ENCODE peak calls at places on chromosomes 4 and X, in eight cellular contexts. J, N, M, P, G, V, X and O are unnamed samples.

GRCh38 chr4:174522183-174523002 is at the start of gene HPGD:
- DNase-seq in V (peak; percentile 75), X (peak; percentile 41), N (no peak), G (peak; percentile 93), P (peak; percentile 82), M (no peak), J (no peak), O (no peak)

GRCh38 chr4:110636677-110637407 is 14.0 kb upstream of the PITX2 start:
- DNase-seq in V (no peak), N (no peak), G (no peak), M (no peak), J (peak; percentile 57), X (no peak), P (no peak), O (no peak)

GRCh38 chrX:24789047-24789446 is 95.3 kb downstream of the POLA1 start:
- DNase-seq in N (no peak), J (no peak), V (no peak), P (no peak), M (no peak), X (no peak), G (no peak), O (no peak)

GRCh38 chr4:14386196-14386595 is 616.1 kb upstream of the CPEB2 start:
- DNase-seq in P (no peak), M (no peak), G (no peak), N (no peak), X (no peak), V (no peak), J (no peak), O (no peak)

GRCh38 chr4:42074294-42074693 is 78.2 kb downstream of the BEND4 start:
- DNase-seq in G (no peak), V (no peak), J (no peak), P (no peak), M (no peak), X (no peak), N (no peak), O (no peak)

GRCh38 chr4:98747659-98748091 is 89.3 kb upstream of the TSPAN5 start:
- DNase-seq in M (peak; percentile 25), G (no peak), X (no peak), N (no peak), J (peak; percentile 34), P (no peak), V (no peak), O (no peak)

GRCh38 chrX:4238916-4239315 is 525.5 kb upstream of the PRKX start:
- DNase-seq in N (no peak), G (no peak), P (no peak), J (no peak), V (no peak), X (no peak), M (no peak), O (no peak)

GRCh38 chrX:2501246-2502102 is 698 bp upstream of the DHRSX start:
- DNase-seq in N (no peak), M (no peak), X (no peak), J (no peak), V (peak; percentile 23), P (no peak), G (no peak), O (no peak)

GRCh38 chrX:78111140-78111931 is 7.3 kb downstream of the PGK1 start:
- DNase-seq in M (no peak), X (no peak), G (no peak), V (no peak), J (no peak), N (no peak), P (no peak), O (no peak)

GRCh38 chr4:1207157-1207470 is 34.7 kb upstream of the SPON2 start:
- DNase-seq in J (no peak), N (peak; percentile 36), V (no peak), X (no peak), P (peak; percentile 74), G (no peak), M (no peak), O (no peak)

GRCh38 chrX:38807873-38808272 is 6.6 kb downstream of the MID1IP1 start:
- DNase-seq in M (no peak), N (no peak), J (no peak), V (no peak), X (no peak), G (no peak), P (no peak), O (no peak)

GRCh38 chrX:10217218-10217617 is 60.4 kb downstream of the CLCN4 start:
- DNase-seq in M (no peak), J (no peak), X (peak; percentile 10), G (no peak), V (no peak), N (no peak), P (no peak), O (no peak)

GRCh38 chr4:158949094-158949493 is 153.8 kb upstream of the RAPGEF2 start:
- DNase-seq in X (no peak), J (no peak), P (no peak), N (no peak), G (no peak), V (no peak), M (peak; percentile 82), O (peak; percentile 5)

GRCh38 chr4:33477715-33478114 is 2757.5 kb downstream of the PCDH7 start:
- DNase-seq in P (no peak), V (no peak), X (no peak), J (no peak), M (no peak), N (no peak), G (no peak), O (no peak)
- TF ChIP-seq POLR2AphosphoS5 in P (no peak), V (no peak), X (no peak), J (no peak), M (no peak), N (no peak), G (no peak), O (no peak)

GRCh38 chrX:107630031-107630689 is 1.9 kb downstream of the PRPS1 start:
- DNase-seq in P (no peak), G (no peak), V (no peak), N (no peak), M (no peak), J (no peak), X (no peak), O (no peak)

GRCh38 chrX:107629533-107629909 is 1.2 kb downstream of the PRPS1 start:
- DNase-seq in J (no peak), P (no peak), V (no peak), G (no peak), X (peak; percentile 18), M (peak; percentile 5), N (no peak), O (peak; percentile 13)

GRCh38 chrX:107627792-107628661 is at the start of gene PRPS1:
- DNase-seq in N (peak; percentile 80), X (peak; percentile 95), V (peak; percentile 90), P (peak; percentile 94), M (peak; percentile 93), G (peak; percentile 96), J (peak; percentile 88), O (peak; percentile 87)

GRCh38 chrX:107628662-107629532 is 587 bp downstream of the PRPS1 start:
- DNase-seq in X (peak; percentile 49), N (no peak), J (no peak), P (no peak), M (peak; percentile 26), V (no peak), G (no peak), O (peak; percentile 33)

GRCh38 chrX:107632291-107632690 is 4.0 kb downstream of the PRPS1 start:
- DNase-seq in M (no peak), G (no peak), N (no peak), P (no peak), V (no peak), X (no peak), J (no peak), O (no peak)
- H3K27ac ChIP-seq in M (no peak overlapping the region), G (no peak overlapping the region), N (no peak overlapping the region), P (no peak overlapping the region), V (no peak overlapping the region), X (no peak overlapping the region), J (no peak overlapping the region), O (no peak overlapping the region)

GRCh38 chr4:83617371-83618021 is 81.6 kb downstream of the GPAT3 start:
- DNase-seq in X (no peak), G (no peak), J (no peak), V (no peak), N (no peak), P (no peak), M (no peak), O (no peak)

GRCh38 chr4:83618991-83619390 is 83.1 kb downstream of the GPAT3 start:
- DNase-seq in M (peak; percentile 26), J (no peak), V (peak; percentile 46), X (peak; percentile 80), P (no peak), G (no peak), N (no peak), O (no peak)

GRCh38 chr4:83616252-83616651 is 80.3 kb downstream of the GPAT3 start:
- DNase-seq in G (no peak), J (no peak), N (no peak), P (no peak), V (no peak), X (no peak), M (no peak), O (no peak)

GRCh38 chr4:83613994-83614393 is 78.1 kb downstream of the GPAT3 start:
- DNase-seq in G (no peak), P (no peak), M (no peak), X (no peak), V (no peak), N (no peak), J (no peak), O (no peak)

GRCh38 chr4:83618431-83618830 is 82.5 kb downstream of the GPAT3 start:
- DNase-seq in P (no peak), J (peak; percentile 52), V (peak; percentile 65), X (no peak), M (peak; percentile 45), N (no peak), G (no peak), O (no peak)
- TF ChIP-seq POLR2AphosphoS5 in P (no peak), J (peak; percentile 41), V (peak; percentile 85), X (no peak), M (no peak), N (no peak), G (peak; percentile 69), O (no peak)

GRCh38 chr4:140943486-140943885 is 187.3 kb upstream of the TBC1D9 start:
- DNase-seq in N (no peak), G (no peak), J (no peak), P (no peak), V (no peak), M (no peak), X (no peak), O (no peak)

GRCh38 chr4:140944539-140944938 is 188.4 kb upstream of the TBC1D9 start:
- DNase-seq in V (no peak), N (no peak), M (no peak), J (no peak), X (no peak), P (no peak), G (no peak), O (no peak)

GRCh38 chr4:140943887-140944515 is 187.8 kb upstream of the TBC1D9 start:
- DNase-seq in G (no peak), V (no peak), N (no peak), M (no peak), P (no peak), J (no peak), X (no peak), O (no peak)

GRCh38 chr4:140937866-140938265 is 181.7 kb upstream of the TBC1D9 start:
- DNase-seq in J (no peak), X (no peak), M (no peak), N (no peak), G (no peak), P (no peak), V (no peak), O (no peak)

DNA sequence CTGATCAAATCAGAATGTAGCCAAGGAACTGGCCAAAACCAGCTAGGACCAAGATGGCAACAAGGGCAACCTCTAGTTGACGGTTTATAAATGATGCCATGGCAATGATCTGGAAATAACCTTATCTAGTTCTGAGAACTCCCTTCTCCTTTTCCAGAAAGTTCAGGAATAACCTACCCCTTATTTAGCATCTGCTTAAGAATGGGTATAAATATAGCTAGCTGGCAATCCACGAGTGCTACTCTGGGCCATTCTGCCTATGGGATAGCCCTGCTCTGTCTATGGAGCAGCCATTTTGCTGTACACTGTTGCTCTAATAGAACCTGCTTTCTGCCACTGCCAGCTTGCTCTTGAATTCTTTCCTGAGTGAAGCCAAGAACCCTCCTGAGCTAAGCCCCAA is 184.4 kb upstream of the TBC1D9 start:
- DNase-seq in V (no peak), J (no peak), N (no peak), X (no peak), P (no peak), G (no peak), M (no peak), O (no peak)
- H3K27ac ChIP-seq in V (no peak overlapping the region), J (no peak overlapping the region), N (no peak overlapping the region), X (no peak overlapping the region), P (no peak overlapping the region), G (peak overlapping the region; percentile 59), M (no peak overlapping the region), O (no peak overlapping the region)